ENCODE peak calls at places on chromosomes 1 and 21, in five cellular contexts. M, S, L, W and C are unnamed samples.

GRCh38 chr1:1088036-1088800 is 14.1 kb upstream of the RNF223 start:
- DNase-seq in M (no peak), S (no peak), L (no peak), W (peak), C (no peak)

GRCh38 chr1:88877382-88877825 is 14.0 kb downstream of the GTF2B start:
- DNase-seq in M (peak), S (no peak), L (no peak), W (no peak), C (no peak)

GRCh38 chr1:93148001-93148400 is 32.2 kb downstream of the TMED5 start:
- DNase-seq in M (peak), S (no peak), L (no peak), W (no peak), C (no peak)

GRCh38 chr1:41122851-41123518 is 101.5 kb upstream of the SLFNL1 start:
- DNase-seq in M (peak), S (peak), L (peak), W (peak), C (peak)

GRCh38 chr1:155648207-155649147 is 38.5 kb downstream of the MSTO1 start:
- DNase-seq in M (peak), S (peak), L (peak), W (no peak), C (no peak)

GRCh38 chr1:161727343-161727924 is 6.1 kb downstream of the FCRLB start:
- DNase-seq in M (peak), S (peak), L (no peak), W (peak), C (peak)

GRCh38 chr1:39657402-39657801 is 14.5 kb downstream of the NT5C1A start:
- DNase-seq in M (peak), S (no peak), L (no peak), W (no peak), C (no peak)

GRCh38 chr1:156241311-156241811 is 623 bp upstream of the BGLAP start:
- DNase-seq in M (peak), S (no peak), L (no peak), W (no peak), C (no peak)

GRCh38 chr21:45863751-45864150 is 117.8 kb upstream of the COL6A1 start:
- DNase-seq in M (no peak), S (no peak), L (no peak), W (no peak), C (no peak)

GRCh38 chr1:68481041-68481440 is 15.8 kb downstream of the DEPDC1 start:
- DNase-seq in M (no peak), S (no peak), L (no peak), W (no peak), C (no peak)

GRCh38 chr1:241105118-241105517 is 251.9 kb downstream of the RGS7 start:
- DNase-seq in M (no peak), S (no peak), L (no peak), W (no peak), C (no peak)

GRCh38 chr1:2778220-2778592 is 23.3 kb downstream of the TTC34 start:
- DNase-seq in M (no peak), S (no peak), L (no peak), W (no peak), C (no peak)

GRCh38 chr1:241607497-241607896 is 32.7 kb downstream of the CHML start:
- DNase-seq in M (no peak), S (no peak), L (no peak), W (no peak), C (no peak)

GRCh38 chr1:35560256-35561225 is 2.9 kb downstream of the NCDN start:
- DNase-seq in M (no peak), S (no peak), L (no peak), W (peak), C (no peak)

GRCh38 chr1:183185941-183186490 is at the start of gene LAMC2:
- DNase-seq in M (peak), S (no peak), L (peak), W (peak), C (peak)

GRCh38 chr1:241485554-241485992 is 34.0 kb downstream of the FH start:
- DNase-seq in M (peak), S (no peak), L (peak), W (no peak), C (peak)

GRCh38 chr1:212722270-212722945 is 22.8 kb upstream of the BATF3 start:
- DNase-seq in M (no peak), S (no peak), L (no peak), W (no peak), C (no peak)

GRCh38 chr1:212713465-212714136 is 14.0 kb upstream of the BATF3 start:
- DNase-seq in M (no peak), S (no peak), L (no peak), W (no peak), C (no peak)

GRCh38 chr1:212721388-212722247 is 22.0 kb upstream of the BATF3 start:
- DNase-seq in M (peak), S (peak), L (peak), W (no peak), C (no peak)

GRCh38 chr1:212719633-212720032 is 20.0 kb upstream of the BATF3 start:
- DNase-seq in M (no peak), S (no peak), L (no peak), W (no peak), C (no peak)

GRCh38 chr1:212718499-212718898 is 18.9 kb upstream of the BATF3 start:
- DNase-seq in M (peak), S (no peak), L (no peak), W (no peak), C (no peak)
- TF ChIP-seq CTCF in M (peak), S (peak), L (peak), W (no peak), C (no peak)

DNA sequence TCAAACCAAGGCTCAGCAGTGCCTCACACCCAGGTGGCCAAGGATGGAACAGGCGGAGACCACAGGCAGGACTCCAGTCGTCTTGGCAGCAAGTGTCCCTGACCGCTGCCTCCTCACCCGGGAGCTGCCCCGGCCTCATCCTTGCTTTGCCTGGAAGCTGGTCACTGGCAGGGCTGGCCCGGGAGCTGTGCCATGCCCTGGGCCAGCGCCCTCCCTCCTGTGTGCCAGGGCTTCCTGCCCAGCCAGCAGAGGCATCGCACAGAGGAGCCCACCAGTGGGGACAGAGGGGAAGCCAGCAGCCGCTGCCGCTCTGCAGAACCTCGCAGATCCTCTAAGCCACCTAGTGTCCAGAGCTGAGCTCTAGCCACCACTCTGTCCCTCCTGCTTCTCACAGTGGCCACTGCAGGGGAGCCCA is 7.8 kb downstream of the CASZ1 start:
- DNase-seq in M (no peak), S (no peak), L (peak), W (peak), C (no peak)
- TF ChIP-seq CTCF in M (peak), S (peak), L (peak), W (no peak), C (no peak)

GRCh38 chr1:229972600-229973296 is 94.3 kb upstream of the GALNT2 start:
- DNase-seq in M (peak), S (no peak), L (peak), W (peak), C (peak)
- TF ChIP-seq CTCF in M (peak), S (peak), L (peak), W (no peak), C (peak)

GRCh38 chr1:114428083-114428754 is 82.8 kb downstream of the TRIM33 start:
- DNase-seq in M (peak), S (no peak), L (peak), W (no peak), C (no peak)
- TF ChIP-seq CTCF in M (peak), S (peak), L (no peak), W (peak), C (peak)

DNA sequence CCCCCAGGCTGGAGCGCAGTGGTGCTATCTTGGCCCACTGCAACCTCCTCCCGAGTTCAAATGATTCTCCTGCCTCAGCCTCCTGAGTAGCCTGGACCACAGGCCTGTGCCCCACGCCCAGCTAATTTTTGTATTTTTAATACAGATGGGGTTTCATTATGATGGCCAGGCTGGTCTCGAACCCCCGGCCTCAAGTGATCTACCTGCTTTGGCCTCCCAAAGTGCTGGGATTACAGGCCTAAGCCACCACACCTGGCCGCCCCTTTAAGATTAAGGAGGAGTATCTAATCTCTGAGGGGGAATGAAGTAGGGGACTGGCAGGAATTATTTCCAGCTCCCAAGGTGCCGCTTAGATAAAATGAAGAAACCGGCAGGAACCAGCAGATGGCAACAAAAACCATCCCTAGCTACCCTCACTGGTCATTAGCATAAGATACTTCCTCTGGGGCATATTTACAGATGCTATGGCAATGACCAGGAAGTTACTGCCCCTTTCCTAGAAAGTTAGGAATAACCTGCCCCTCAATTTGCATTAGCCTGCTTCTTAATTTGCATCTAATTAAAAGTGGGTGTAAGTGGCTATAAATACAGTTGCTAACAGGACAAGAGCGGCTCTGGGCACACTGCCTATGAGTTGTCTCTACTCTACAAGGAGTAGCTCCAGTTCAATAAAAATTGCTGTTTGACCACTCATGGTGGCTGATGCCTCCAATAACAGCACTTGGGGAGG is 7.1 kb upstream of the NSUN4 start:
- DNase-seq in M (peak), S (no peak), L (peak), W (no peak), C (peak)
- TF ChIP-seq CTCF in M (peak), S (peak), L (peak), W (peak), C (peak)

DNA sequence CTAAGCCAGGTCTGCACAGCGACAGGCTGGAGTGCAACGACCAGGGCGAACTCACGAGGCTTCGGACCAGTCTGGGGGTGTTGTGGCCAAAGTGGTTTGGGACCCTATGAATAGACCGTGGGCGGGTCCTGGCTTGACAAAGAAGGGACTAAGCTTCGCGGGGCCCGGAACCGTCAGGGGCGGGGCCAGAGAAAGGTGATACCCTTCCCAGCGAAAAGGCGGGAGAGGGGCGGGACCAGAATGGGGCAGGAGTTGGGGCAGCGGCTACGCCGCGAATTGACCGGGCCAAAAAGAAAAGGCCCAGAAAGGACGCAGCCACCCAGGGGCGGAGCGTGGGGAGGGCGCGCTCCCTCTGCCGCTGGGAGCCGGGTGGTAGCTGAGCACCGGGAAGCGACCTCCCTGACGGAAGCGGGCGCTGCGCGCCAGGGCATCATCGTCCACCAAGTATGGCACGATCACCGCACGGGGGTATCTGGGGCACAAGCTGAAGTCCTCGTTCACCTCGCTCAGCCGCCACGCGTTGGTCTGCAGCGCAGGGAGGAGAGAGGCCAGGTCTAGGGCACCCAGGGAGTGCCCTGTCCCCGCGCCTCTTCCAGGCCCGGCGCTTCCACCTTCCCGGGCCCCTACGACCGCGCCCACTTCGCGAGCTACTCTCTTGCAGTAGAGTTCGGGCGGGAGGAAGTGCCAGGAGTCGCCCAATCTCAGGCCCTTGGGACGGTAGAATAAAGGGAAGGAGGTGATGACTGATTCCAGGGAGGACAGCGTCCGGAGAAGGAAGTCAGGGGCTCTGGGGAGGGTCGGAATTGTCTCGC is 6.7 kb upstream of the FAM167B start:
- DNase-seq in M (no peak), S (no peak), L (peak), W (peak), C (no peak)
- TF ChIP-seq CTCF in M (peak), S (peak), L (no peak), W (no peak), C (peak)

DNA sequence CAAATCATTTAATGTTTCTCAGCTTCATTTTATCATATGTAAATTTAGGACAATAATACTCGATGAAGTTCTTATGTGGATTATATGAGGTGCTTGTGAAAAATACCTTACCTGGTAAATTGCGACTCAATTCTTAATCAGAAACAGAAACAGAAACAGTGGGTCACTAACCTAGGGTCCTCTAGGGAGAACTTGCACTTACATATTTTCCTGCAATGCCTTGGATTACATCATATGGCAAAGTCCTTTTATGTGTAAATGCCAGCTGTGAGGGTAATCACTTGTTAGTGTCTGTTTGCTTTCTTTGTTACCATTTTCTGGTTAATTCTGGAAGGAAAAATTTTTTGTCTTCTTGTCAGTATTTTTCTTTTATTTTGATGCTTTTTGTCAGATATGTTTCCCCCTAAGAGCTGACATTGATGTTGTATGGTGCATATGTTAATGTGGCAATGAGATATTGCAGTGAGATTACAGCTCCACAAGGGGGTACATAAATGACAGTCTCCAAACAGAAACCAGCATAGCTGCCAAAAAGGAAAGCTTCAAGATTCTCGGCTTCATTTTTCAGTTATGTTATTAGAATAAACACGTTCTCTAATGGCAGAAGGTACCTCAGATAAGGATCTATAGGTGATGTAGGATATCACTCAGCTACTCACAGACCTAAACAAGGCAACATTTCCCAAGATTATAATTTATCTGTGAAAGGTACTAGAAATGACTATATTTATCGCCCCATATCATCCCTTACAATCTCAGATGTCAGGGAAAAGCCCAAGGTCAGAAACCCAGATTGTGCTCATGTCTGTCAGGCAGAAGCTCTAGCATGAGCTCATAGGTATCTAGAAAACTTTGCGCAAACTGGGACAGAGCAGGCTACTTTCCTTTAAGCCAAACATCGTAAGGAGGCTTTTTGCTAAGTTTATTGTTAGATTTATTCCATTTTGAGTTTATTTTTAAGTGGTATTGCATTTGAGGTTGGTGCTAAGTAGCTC is 119.9 kb downstream of the FASLG start:
- DNase-seq in M (peak), S (no peak), L (no peak), W (no peak), C (peak)
- TF ChIP-seq CTCF in M (peak), S (peak), L (peak), W (no peak), C (peak)

DNA sequence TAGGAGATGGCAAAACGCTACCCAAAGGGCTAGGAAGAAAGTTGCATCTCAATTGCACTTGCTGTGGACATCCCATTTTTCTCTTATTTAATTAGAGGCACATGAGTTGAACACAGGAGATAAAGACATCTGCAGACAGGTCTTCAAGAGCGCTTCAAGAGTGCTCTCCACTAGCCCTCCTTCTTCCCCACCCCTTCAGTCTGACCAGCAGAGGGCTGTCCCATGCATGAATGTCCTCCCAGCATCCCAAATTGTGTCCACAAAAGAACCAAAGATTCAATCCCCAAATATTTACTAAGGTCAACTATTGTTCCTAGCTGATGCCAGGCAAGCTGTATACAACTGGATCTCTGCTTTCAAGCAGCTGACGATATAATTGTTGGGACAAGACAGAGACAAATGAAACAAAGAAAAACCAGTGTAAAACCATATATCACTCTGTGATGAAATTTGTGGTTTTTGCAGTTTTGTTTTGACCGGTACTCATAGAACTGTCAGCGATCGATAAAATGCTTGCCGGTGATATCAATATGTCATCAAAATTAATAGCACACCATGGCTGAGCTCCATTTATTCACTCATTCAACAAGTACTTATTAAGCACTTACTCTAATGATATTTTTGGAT is 174.2 kb downstream of the TNR start:
- DNase-seq in M (no peak), S (no peak), L (no peak), W (no peak), C (no peak)
- TF ChIP-seq CTCF in M (no peak), S (no peak), L (peak), W (no peak), C (no peak)